ENCODE peak calls at places on chromosomes 16 and 17, in ten cellular contexts. G, T, X, E, K, F, M, J, V and Y are unnamed samples.

GRCh38 chr16:27539636-27540035 is 10.1 kb downstream of the GTF3C1 start:
- DNase-seq in G (no peak), T (no peak), X (no peak), E (no peak), K (no peak), F (no peak), M (no peak), J (no peak), V (no peak), Y (no peak)

GRCh38 chr16:569445-570254 is at the start of gene PIGQ:
- DNase-seq in G (no peak), T (peak), X (peak), E (peak), K (peak), F (peak), M (peak), J (peak), V (peak), Y (no peak)

GRCh38 chr17:50052241-50052788 is 3.6 kb upstream of the ITGA3 start:
- DNase-seq in G (no peak), T (no peak), X (peak), E (no peak), K (no peak), F (no peak), M (no peak), J (no peak), V (no peak), Y (no peak)

GRCh38 chr16:73545713-73546112 is 497.8 kb upstream of the ZFHX3 start:
- DNase-seq in G (no peak), T (no peak), X (no peak), E (no peak), K (no peak), F (no peak), M (no peak), J (no peak), V (no peak), Y (no peak)

GRCh38 chr17:68665373-68665772 is 64.2 kb upstream of the FAM20A start:
- DNase-seq in G (no peak), T (no peak), X (no peak), E (no peak), K (no peak), F (no peak), M (no peak), J (no peak), V (no peak), Y (no peak)

GRCh38 chr16:69166221-69166833 is 20.6 kb upstream of the SNTB2 start:
- DNase-seq in G (no peak), T (no peak), X (no peak), E (no peak), K (no peak), F (no peak), M (no peak), J (peak), V (no peak), Y (no peak)

GRCh38 chr16:46629331-46629843 is 8.2 kb upstream of the SHCBP1 start:
- DNase-seq in G (no peak), T (no peak), X (no peak), E (no peak), K (peak), F (no peak), M (no peak), J (peak), V (no peak), Y (no peak)

GRCh38 chr17:48555616-48556533 is 11.0 kb upstream of the HOXB2 start:
- DNase-seq in G (no peak), T (no peak), X (no peak), E (no peak), K (no peak), F (no peak), M (no peak), J (peak), V (no peak), Y (no peak)

GRCh38 chr16:441447-441846 is 16.0 kb downstream of the RAB11FIP3 start:
- DNase-seq in G (no peak), T (no peak), X (no peak), E (no peak), K (no peak), F (no peak), M (no peak), J (no peak), V (no peak), Y (no peak)

GRCh38 chr17:75289832-75290337 is 652 bp upstream of the SLC25A19 start:
- DNase-seq in G (no peak), T (no peak), X (peak), E (peak), K (peak), F (peak), M (no peak), J (peak), V (no peak), Y (no peak)

GRCh38 chr16:67846320-67847063 is at the start of gene NUTF2:
- DNase-seq in G (peak), T (peak), X (peak), E (peak), K (peak), F (peak), M (peak), J (peak), V (peak), Y (no peak)
- TF ChIP-seq POLR2A in G (peak), T (peak), X (no peak), E (peak), K (peak), F (no peak), M (peak), J (peak), V (peak), Y (no peak)

GRCh38 chr17:38871247-38871991 is 1.6 kb downstream of the LASP1 start:
- DNase-seq in G (no peak), T (peak), X (peak), E (peak), K (peak), F (peak), M (peak), J (peak), V (peak), Y (no peak)
- TF ChIP-seq CTCF in G (no peak), T (no peak), X (no peak), E (no peak), K (peak), F (no peak), M (no peak), J (peak), V (no peak), Y (no peak)

GRCh38 chr16:22299036-22299435 is 1.8 kb downstream of the POLR3E start:
- DNase-seq in G (no peak), T (no peak), X (no peak), E (no peak), K (no peak), F (no peak), M (no peak), J (no peak), V (no peak), Y (no peak)

GRCh38 chr16:22297114-22297870 is at the start of gene POLR3E:
- DNase-seq in G (peak), T (peak), X (peak), E (peak), K (peak), F (peak), M (peak), J (peak), V (peak), Y (peak)

GRCh38 chr16:22300427-22301071 is 3.3 kb downstream of the POLR3E start:
- DNase-seq in G (no peak), T (no peak), X (peak), E (no peak), K (peak), F (peak), M (peak), J (peak), V (no peak), Y (no peak)

GRCh38 chr16:22296225-22297113 is 740 bp upstream of the POLR3E start:
- DNase-seq in G (no peak), T (no peak), X (no peak), E (no peak), K (peak), F (no peak), M (no peak), J (no peak), V (no peak), Y (no peak)

DNA sequence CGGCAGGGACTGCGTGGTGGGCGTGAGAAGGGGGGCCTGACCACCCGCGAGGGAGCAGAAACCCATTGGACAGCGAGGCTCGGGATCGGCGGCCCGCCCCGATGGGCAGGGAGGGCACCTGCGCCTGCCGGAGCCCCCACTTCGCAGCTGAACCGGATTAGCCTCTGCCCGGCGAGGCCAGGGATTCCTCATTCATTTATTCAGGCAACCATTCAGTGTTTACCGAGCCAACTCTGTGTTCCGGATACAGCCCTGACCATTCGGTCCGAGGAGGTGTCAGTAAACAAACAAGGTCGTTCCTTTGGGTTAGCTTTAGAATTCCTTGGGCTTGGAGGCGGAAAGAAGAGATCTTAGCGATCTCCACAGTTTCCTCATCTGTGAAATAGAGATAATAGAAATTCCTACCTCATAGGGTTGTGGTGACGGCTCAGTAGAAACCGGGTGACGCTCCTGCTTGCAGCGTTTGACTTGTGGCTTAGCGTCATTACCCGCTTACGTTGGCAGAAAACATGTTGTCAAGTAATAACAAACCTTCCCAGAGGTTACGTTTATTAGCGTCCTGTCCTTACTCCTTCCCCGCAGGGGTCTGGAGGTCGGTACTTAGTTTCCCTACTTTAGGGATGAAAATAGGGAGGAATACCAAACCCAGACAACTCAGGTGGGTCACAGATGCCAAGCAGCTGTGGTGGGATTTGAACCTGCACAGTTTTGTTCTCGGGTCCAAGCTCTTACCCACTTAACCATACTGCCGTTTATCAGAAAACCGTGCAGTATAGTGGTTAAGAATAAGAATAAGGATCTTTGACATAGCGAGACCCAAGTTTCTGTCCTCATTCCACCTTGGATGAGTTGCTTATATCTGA is 893 bp downstream of the POLR3E start:
- DNase-seq in G (no peak), T (peak), X (peak), E (peak), K (peak), F (peak), M (peak), J (peak), V (no peak), Y (no peak)
- TF ChIP-seq POLR2A in G (no peak), T (no peak), X (no peak), E (no peak), K (peak), F (no peak), M (peak), J (peak), V (no peak), Y (no peak)

GRCh38 chr17:45782889-45783592 is 1.1 kb upstream of the CRHR1 start:
- DNase-seq in G (no peak), T (no peak), X (no peak), E (peak), K (no peak), F (no peak), M (no peak), J (no peak), V (no peak), Y (no peak)
- TF ChIP-seq CTCF in G (peak), T (no peak), X (no peak), E (peak), K (no peak), F (no peak), M (peak), J (peak), V (no peak), Y (no peak)

GRCh38 chr16:5328546-5328945 is 231.0 kb upstream of the EEF2KMT start:
- DNase-seq in G (no peak), T (no peak), X (no peak), E (no peak), K (no peak), F (no peak), M (no peak), J (no peak), V (no peak), Y (no peak)

GRCh38 chr16:5330058-5330457 is 232.5 kb upstream of the EEF2KMT start:
- DNase-seq in G (no peak), T (no peak), X (no peak), E (no peak), K (no peak), F (no peak), M (no peak), J (no peak), V (no peak), Y (no peak)

GRCh38 chr16:5336898-5337297 is 239.3 kb upstream of the EEF2KMT start:
- DNase-seq in G (no peak), T (no peak), X (no peak), E (no peak), K (no peak), F (no peak), M (no peak), J (no peak), V (no peak), Y (no peak)

GRCh38 chr16:5333991-5334390 is 236.4 kb upstream of the EEF2KMT start:
- DNase-seq in G (no peak), T (no peak), X (no peak), E (no peak), K (no peak), F (no peak), M (no peak), J (no peak), V (no peak), Y (no peak)
- TF ChIP-seq POLR2A in G (no peak), T (no peak), X (no peak), E (no peak), K (no peak), F (no peak), M (no peak), J (no peak), V (no peak), Y (no peak)

DNA sequence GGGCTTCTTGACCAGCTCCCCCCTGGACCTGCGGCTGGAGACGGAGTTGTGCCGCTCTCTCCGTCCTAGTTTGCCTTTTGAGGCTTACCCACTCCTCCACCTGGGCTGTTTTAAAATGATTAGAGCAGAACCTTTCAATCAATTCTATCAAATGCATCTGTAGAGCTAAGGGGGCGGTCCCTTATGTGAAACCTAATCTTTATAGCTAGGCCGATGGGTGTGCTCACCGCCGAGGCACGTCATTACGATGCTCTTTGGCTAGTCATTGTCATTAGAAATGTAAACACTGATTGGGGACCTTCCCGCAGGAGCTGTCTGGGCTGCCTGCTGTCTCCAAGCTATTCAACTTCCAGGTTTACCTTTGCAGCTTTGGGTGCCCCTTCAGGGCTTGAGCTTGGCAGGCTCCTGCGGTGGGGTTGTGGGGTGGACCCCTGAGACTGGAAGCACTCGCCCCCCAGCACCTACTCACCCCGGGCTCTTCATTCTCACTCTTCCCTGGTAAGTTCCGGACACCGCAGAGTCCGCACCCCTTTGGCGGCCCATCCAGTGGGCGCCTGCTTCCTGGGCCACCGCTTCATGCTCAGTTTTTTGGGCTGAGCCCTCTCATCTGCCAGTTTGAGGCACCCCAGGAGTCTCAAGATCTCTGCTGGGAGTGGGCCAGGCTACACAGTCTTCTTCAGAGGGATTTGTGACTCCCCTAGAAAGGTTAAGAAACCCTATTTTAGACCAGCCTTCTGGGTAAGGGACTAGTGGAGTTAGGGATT is 20.9 kb upstream of the IL17C start:
- DNase-seq in G (no peak), T (no peak), X (no peak), E (no peak), K (no peak), F (no peak), M (no peak), J (peak), V (no peak), Y (no peak)
- TF ChIP-seq CTCF in G (no peak), T (no peak), X (no peak), E (no peak), K (no peak), F (no peak), M (no peak), J (no peak), V (no peak), Y (no peak)

GRCh38 chr17:10384175-10384574 is 11.4 kb upstream of the MYH13 start:
- DNase-seq in G (no peak), T (no peak), X (no peak), E (no peak), K (no peak), F (no peak), M (no peak), J (no peak), V (no peak), Y (no peak)
- TF ChIP-seq POLR2A in G (no peak), T (no peak), X (no peak), E (no peak), K (no peak), F (no peak), M (no peak), J (no peak), V (no peak), Y (no peak)